ENCODE peak calls at places on chromosomes 6 and 20, in six cellular contexts. One of them, this sample, is unnamed.

GRCh38 chr6:12656841-12657435 is 59.6 kb upstream of the PHACTR1 start:
- DNase-seq in mucosa of descending colon: no peak
- DNase-seq in bronchial epithelial cell: no peak
- DNase-seq in RWPE2: no peak
- DNase-seq in adrenal gland: no peak
- DNase-seq in CD14-positive monocyte: no peak
- DNase-seq in this sample: no peak

GRCh38 chr6:119980802-119981201 is 631.2 kb upstream of the MAN1A1 start:
- DNase-seq in adrenal gland: no peak
- DNase-seq in RWPE2: no peak
- DNase-seq in mucosa of descending colon: no peak
- DNase-seq in CD14-positive monocyte: no peak
- DNase-seq in bronchial epithelial cell: no peak
- DNase-seq in this sample: no peak

GRCh38 chr6:158066161-158066781 is 84.6 kb downstream of the SYNJ2 start:
- DNase-seq in bronchial epithelial cell: no peak
- DNase-seq in RWPE2: no peak
- DNase-seq in adrenal gland: no peak
- DNase-seq in mucosa of descending colon: no peak
- DNase-seq in CD14-positive monocyte: no peak
- DNase-seq in this sample: no peak

GRCh38 chr6:21935561-21936028 is 342.0 kb downstream of the SOX4 start:
- DNase-seq in bronchial epithelial cell: peak
- DNase-seq in RWPE2: no peak
- DNase-seq in mucosa of descending colon: peak
- DNase-seq in CD14-positive monocyte: no peak
- DNase-seq in adrenal gland: peak
- DNase-seq in this sample: peak

GRCh38 chr6:89978749-89979145 is 84.5 kb downstream of the GJA10 start:
- DNase-seq in RWPE2: no peak
- DNase-seq in mucosa of descending colon: no peak
- DNase-seq in adrenal gland: no peak
- DNase-seq in CD14-positive monocyte: no peak
- DNase-seq in bronchial epithelial cell: no peak
- DNase-seq in this sample: no peak

GRCh38 chr6:125899726-125900182 is 56.8 kb upstream of the HINT3 start:
- DNase-seq in adrenal gland: no peak
- DNase-seq in mucosa of descending colon: no peak
- DNase-seq in CD14-positive monocyte: no peak
- DNase-seq in bronchial epithelial cell: no peak
- DNase-seq in RWPE2: no peak
- DNase-seq in this sample: no peak

GRCh38 chr20:24694157-24694726 is 224.8 kb downstream of the SYNDIG1 start:
- DNase-seq in mucosa of descending colon: no peak
- DNase-seq in adrenal gland: peak
- DNase-seq in CD14-positive monocyte: no peak
- DNase-seq in RWPE2: no peak
- DNase-seq in bronchial epithelial cell: no peak
- DNase-seq in this sample: no peak

GRCh38 chr6:147179809-147180208 is 24.4 kb upstream of the STXBP5 start:
- DNase-seq in RWPE2: no peak
- DNase-seq in adrenal gland: no peak
- DNase-seq in mucosa of descending colon: no peak
- DNase-seq in bronchial epithelial cell: no peak
- DNase-seq in CD14-positive monocyte: no peak
- DNase-seq in this sample: no peak

GRCh38 chr6:116462516-116462915 is 1.3 kb downstream of the CALHM6 start:
- DNase-seq in adrenal gland: no peak
- DNase-seq in RWPE2: no peak
- DNase-seq in CD14-positive monocyte: no peak
- DNase-seq in mucosa of descending colon: no peak
- DNase-seq in bronchial epithelial cell: no peak
- DNase-seq in this sample: no peak

GRCh38 chr6:156686940-156687874 is 90.0 kb upstream of the ARID1B start:
- DNase-seq in mucosa of descending colon: peak
- DNase-seq in RWPE2: peak
- DNase-seq in CD14-positive monocyte: peak
- DNase-seq in adrenal gland: peak
- DNase-seq in bronchial epithelial cell: peak
- DNase-seq in this sample: peak

GRCh38 chr6:1368940-1369339 is 20.4 kb upstream of the FOXF2 start:
- DNase-seq in CD14-positive monocyte: no peak
- DNase-seq in mucosa of descending colon: no peak
- DNase-seq in adrenal gland: peak
- DNase-seq in bronchial epithelial cell: no peak
- DNase-seq in RWPE2: no peak
- DNase-seq in this sample: no peak

GRCh38 chr6:2611092-2611491 is 139.6 kb downstream of the MYLK4 start:
- DNase-seq in bronchial epithelial cell: peak
- DNase-seq in mucosa of descending colon: peak
- DNase-seq in RWPE2: no peak
- DNase-seq in CD14-positive monocyte: no peak
- DNase-seq in adrenal gland: no peak
- DNase-seq in this sample: no peak

GRCh38 chr20:64131406-64131805 is 24.0 kb upstream of the NPBWR2 start:
- DNase-seq in mucosa of descending colon: no peak
- DNase-seq in bronchial epithelial cell: peak
- DNase-seq in CD14-positive monocyte: peak
- DNase-seq in RWPE2: peak
- DNase-seq in adrenal gland: peak
- DNase-seq in this sample: no peak

GRCh38 chr6:13425971-13426931 is 61.1 kb downstream of the GFOD1 start:
- DNase-seq in mucosa of descending colon: no peak
- DNase-seq in RWPE2: no peak
- DNase-seq in bronchial epithelial cell: peak
- DNase-seq in adrenal gland: peak
- DNase-seq in CD14-positive monocyte: no peak
- DNase-seq in this sample: no peak

GRCh38 chr6:85676086-85676729 is 33.5 kb upstream of the SYNCRIP start:
- DNase-seq in adrenal gland: no peak
- DNase-seq in RWPE2: no peak
- DNase-seq in CD14-positive monocyte: no peak
- DNase-seq in bronchial epithelial cell: peak
- DNase-seq in mucosa of descending colon: no peak
- DNase-seq in this sample: no peak

GRCh38 chr6:27136978-27137814 is 110.3 kb upstream of the PRSS16 start:
- DNase-seq in adrenal gland: no peak
- DNase-seq in mucosa of descending colon: no peak
- DNase-seq in CD14-positive monocyte: no peak
- DNase-seq in RWPE2: no peak
- DNase-seq in bronchial epithelial cell: no peak
- DNase-seq in this sample: no peak

GRCh38 chr6:105798057-105798456 is 288.1 kb upstream of the PRDM1 start:
- DNase-seq in mucosa of descending colon: peak
- DNase-seq in RWPE2: no peak
- DNase-seq in adrenal gland: peak
- DNase-seq in CD14-positive monocyte: no peak
- DNase-seq in bronchial epithelial cell: no peak
- DNase-seq in this sample: no peak

GRCh38 chr6:142867355-142867801 is 77.6 kb downstream of the HIVEP2 start:
- DNase-seq in CD14-positive monocyte: no peak
- DNase-seq in adrenal gland: no peak
- DNase-seq in bronchial epithelial cell: no peak
- DNase-seq in mucosa of descending colon: no peak
- DNase-seq in RWPE2: no peak
- DNase-seq in this sample: no peak

GRCh38 chr6:90284236-90284744 is 12.4 kb downstream of the BACH2 start:
- DNase-seq in CD14-positive monocyte: no peak
- DNase-seq in adrenal gland: peak
- DNase-seq in bronchial epithelial cell: peak
- DNase-seq in mucosa of descending colon: peak
- DNase-seq in RWPE2: no peak
- DNase-seq in this sample: no peak

GRCh38 chr6:150069707-150070106 is 786 bp upstream of the ULBP3 start:
- DNase-seq in mucosa of descending colon: peak
- DNase-seq in bronchial epithelial cell: no peak
- DNase-seq in CD14-positive monocyte: no peak
- DNase-seq in RWPE2: no peak
- DNase-seq in adrenal gland: peak
- DNase-seq in this sample: no peak

GRCh38 chr6:141169419-141169818 is 963.3 kb upstream of the GJE1 start:
- DNase-seq in bronchial epithelial cell: no peak
- DNase-seq in mucosa of descending colon: no peak
- DNase-seq in RWPE2: no peak
- DNase-seq in adrenal gland: no peak
- DNase-seq in CD14-positive monocyte: no peak
- DNase-seq in this sample: no peak

GRCh38 chr6:141158740-141159139 is 974.0 kb upstream of the GJE1 start:
- DNase-seq in RWPE2: no peak
- DNase-seq in CD14-positive monocyte: no peak
- DNase-seq in bronchial epithelial cell: no peak
- DNase-seq in adrenal gland: no peak
- DNase-seq in mucosa of descending colon: no peak
- DNase-seq in this sample: no peak

GRCh38 chr6:141167945-141168344 is 964.8 kb upstream of the GJE1 start:
- DNase-seq in mucosa of descending colon: no peak
- DNase-seq in bronchial epithelial cell: no peak
- DNase-seq in CD14-positive monocyte: no peak
- DNase-seq in RWPE2: no peak
- DNase-seq in adrenal gland: no peak
- DNase-seq in this sample: no peak

GRCh38 chr6:141165012-141165411 is 967.7 kb upstream of the GJE1 start:
- DNase-seq in bronchial epithelial cell: no peak
- DNase-seq in mucosa of descending colon: no peak
- DNase-seq in CD14-positive monocyte: no peak
- DNase-seq in RWPE2: no peak
- DNase-seq in adrenal gland: no peak
- DNase-seq in this sample: no peak

DNA sequence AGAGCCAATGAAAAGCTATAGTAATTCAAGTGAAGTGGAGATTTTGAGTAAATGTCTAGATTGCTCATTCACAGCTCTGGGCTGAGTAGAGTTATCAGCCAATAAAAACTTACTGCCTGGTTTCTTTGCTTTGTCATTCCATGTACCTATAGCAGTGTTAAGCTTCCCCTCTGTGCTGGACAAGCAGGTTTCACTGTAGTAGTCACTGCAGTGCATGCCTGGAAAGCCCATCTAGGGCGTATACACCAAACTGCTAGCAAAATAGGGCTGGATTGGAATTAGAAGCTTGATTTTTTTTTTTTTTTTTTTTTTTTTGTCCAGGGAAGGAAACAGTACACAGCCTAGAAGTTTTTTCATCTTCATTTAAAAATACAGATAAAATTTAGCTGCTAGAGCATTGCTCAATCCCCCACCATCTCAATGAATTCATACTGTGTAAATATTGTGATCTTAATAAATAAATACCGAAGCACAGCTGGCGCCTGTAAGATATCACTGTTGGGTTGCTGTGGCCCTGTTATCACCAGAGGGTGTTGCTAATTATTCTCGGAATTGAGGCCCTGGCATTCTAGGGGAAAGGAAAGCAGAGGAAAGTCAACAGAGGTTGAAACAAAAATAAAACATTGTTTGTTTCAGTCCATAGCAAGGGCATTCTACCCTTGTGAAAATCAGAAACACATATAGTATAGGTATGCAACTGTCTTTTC is 968.5 kb upstream of the GJE1 start:
- DNase-seq in adrenal gland: no peak
- DNase-seq in bronchial epithelial cell: peak
- DNase-seq in CD14-positive monocyte: no peak
- DNase-seq in mucosa of descending colon: no peak
- DNase-seq in RWPE2: no peak
- DNase-seq in this sample: no peak
- TF ChIP-seq CTCF in adrenal gland: no peak
- TF ChIP-seq CTCF in bronchial epithelial cell: no peak
- TF ChIP-seq CTCF in CD14-positive monocyte: no peak
- TF ChIP-seq CTCF in mucosa of descending colon: no peak
- TF ChIP-seq CTCF in RWPE2: no peak
- TF ChIP-seq CTCF in this sample: no peak

GRCh38 chr6:114282268-114282667 is 60.6 kb downstream of the HS3ST5 start:
- DNase-seq in bronchial epithelial cell: no peak
- DNase-seq in CD14-positive monocyte: no peak
- DNase-seq in RWPE2: no peak
- DNase-seq in adrenal gland: no peak
- DNase-seq in mucosa of descending colon: no peak
- DNase-seq in this sample: no peak

GRCh38 chr6:114284281-114284680 is 58.5 kb downstream of the HS3ST5 start:
- DNase-seq in adrenal gland: no peak
- DNase-seq in CD14-positive monocyte: no peak
- DNase-seq in RWPE2: no peak
- DNase-seq in mucosa of descending colon: no peak
- DNase-seq in bronchial epithelial cell: no peak
- DNase-seq in this sample: no peak

GRCh38 chr6:114280239-114280982 is 62.4 kb downstream of the HS3ST5 start:
- DNase-seq in RWPE2: no peak
- DNase-seq in mucosa of descending colon: no peak
- DNase-seq in adrenal gland: no peak
- DNase-seq in bronchial epithelial cell: no peak
- DNase-seq in CD14-positive monocyte: no peak
- DNase-seq in this sample: no peak

GRCh38 chr6:114277220-114277619 is 65.6 kb downstream of the HS3ST5 start:
- DNase-seq in bronchial epithelial cell: no peak
- DNase-seq in mucosa of descending colon: no peak
- DNase-seq in adrenal gland: no peak
- DNase-seq in RWPE2: no peak
- DNase-seq in CD14-positive monocyte: no peak
- DNase-seq in this sample: no peak

DNA sequence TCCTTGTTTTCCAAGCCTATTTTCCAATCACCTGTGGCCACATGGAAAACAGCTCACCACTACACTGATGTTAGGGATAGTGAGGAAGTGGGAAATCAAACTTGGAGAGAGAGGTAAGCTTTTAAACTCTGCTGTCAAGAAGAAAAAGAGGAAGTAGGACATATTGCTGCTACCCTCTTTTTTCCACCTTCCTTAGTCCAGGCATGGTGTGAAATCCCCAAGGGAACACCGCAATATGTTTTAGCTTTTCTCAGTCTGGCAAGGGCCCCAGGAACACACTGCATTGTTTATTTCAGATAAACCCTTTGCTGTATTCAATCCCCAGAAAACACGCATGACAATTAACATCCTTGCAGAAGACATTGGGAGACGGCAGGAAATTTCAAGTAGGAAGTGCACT is 61.3 kb downstream of the HS3ST5 start:
- DNase-seq in CD14-positive monocyte: no peak
- DNase-seq in RWPE2: no peak
- DNase-seq in adrenal gland: no peak
- DNase-seq in mucosa of descending colon: no peak
- DNase-seq in bronchial epithelial cell: no peak
- DNase-seq in this sample: no peak
- TF ChIP-seq CTCF in CD14-positive monocyte: no peak
- TF ChIP-seq CTCF in RWPE2: no peak
- TF ChIP-seq CTCF in adrenal gland: no peak
- TF ChIP-seq CTCF in mucosa of descending colon: no peak
- TF ChIP-seq CTCF in bronchial epithelial cell: no peak
- TF ChIP-seq CTCF in this sample: no peak

GRCh38 chr6:30238178-30238795 is 25.1 kb upstream of the TRIM26 start:
- DNase-seq in adrenal gland: peak
- DNase-seq in RWPE2: no peak
- DNase-seq in CD14-positive monocyte: no peak
- DNase-seq in mucosa of descending colon: peak
- DNase-seq in bronchial epithelial cell: peak
- DNase-seq in this sample: peak
- TF ChIP-seq CTCF in adrenal gland: peak
- TF ChIP-seq CTCF in RWPE2: peak
- TF ChIP-seq CTCF in CD14-positive monocyte: no peak
- TF ChIP-seq CTCF in mucosa of descending colon: no peak
- TF ChIP-seq CTCF in bronchial epithelial cell: peak
- TF ChIP-seq CTCF in this sample: peak

GRCh38 chr20:2865630-2866029 is 7.7 kb upstream of the PTPRA start:
- DNase-seq in mucosa of descending colon: no peak
- DNase-seq in RWPE2: no peak
- DNase-seq in bronchial epithelial cell: no peak
- DNase-seq in CD14-positive monocyte: no peak
- DNase-seq in adrenal gland: no peak
- DNase-seq in this sample: no peak
- TF ChIP-seq CTCF in mucosa of descending colon: no peak
- TF ChIP-seq CTCF in RWPE2: no peak
- TF ChIP-seq CTCF in bronchial epithelial cell: no peak
- TF ChIP-seq CTCF in CD14-positive monocyte: no peak
- TF ChIP-seq CTCF in adrenal gland: no peak
- TF ChIP-seq CTCF in this sample: no peak

This sample was measured in HL-60.